ENCODE peak calls at places on chromosomes 11 and 22, in ten cellular contexts. P is HFF-Myc; R is stimulated activated naive CD4-positive, alpha-beta T cell; K is Kasumi-1; X is activated naive CD4-positive, alpha-beta T cell treated with anti-CD3 and anti-CD28 coated beads for 36 hours; Q is colonic mucosa; J is activated CD8-positive, alpha-beta T cell treated with anti-CD3 and anti-CD28 coated beads for 36 hours; T is HCEC 1CT; Y is T-helper 9 cell; Z is activated CD4-positive, alpha-beta T cell treated with anti-CD3 and anti-CD28 coated beads for 24 hours. B is an unnamed sample.

GRCh38 chr11:3824714-3825472 is 15.9 kb downstream of the RHOG start:
- DNase-seq in P (no peak), R (peak; percentile 83), K (peak; percentile 90), X (peak; percentile 90), Q (peak; percentile 71), J (peak; percentile 92), T (no peak), Y (peak; percentile 76), Z (peak; percentile 77), B (no peak)

GRCh38 chr11:8229299-8230177 is 34.1 kb downstream of the LMO1 start:
- DNase-seq in P (no peak), R (no peak), K (no peak), X (no peak), Q (no peak), J (no peak), T (no peak), Y (no peak), Z (no peak), B (no peak)

GRCh38 chr11:10481567-10482349 is 26.7 kb downstream of the AMPD3 start:
- DNase-seq in P (no peak), R (no peak), K (no peak), X (no peak), Q (no peak), J (no peak), T (no peak), Y (no peak), Z (no peak), B (peak; percentile 29)

GRCh38 chr11:108093128-108093904 is 28.1 kb upstream of the ACAT1 start:
- DNase-seq in P (no peak), R (no peak), K (no peak), X (no peak), Q (no peak), J (no peak), T (peak; percentile 72), Y (no peak), Z (no peak), B (no peak)

GRCh38 chr11:2574553-2575535 is 125.0 kb downstream of the KCNQ1OT1 start:
- DNase-seq in P (no peak), R (no peak), K (no peak), X (no peak), Q (peak; percentile 44), J (no peak), T (no peak), Y (no peak), Z (no peak), B (no peak)

GRCh38 chr11:85029964-85030363 is 597.2 kb downstream of the DLG2 start:
- DNase-seq in P (no peak), R (no peak), K (no peak), X (no peak), Q (no peak), J (no peak), T (peak; percentile 85), Y (no peak), Z (no peak), B (no peak)

GRCh38 chr11:12170984-12171383 is 60.6 kb downstream of the MICAL2 start:
- DNase-seq in P (no peak), R (no peak), K (no peak), X (no peak), Q (no peak), J (no peak), T (peak; percentile 42), Y (no peak), Z (no peak), B (no peak)

GRCh38 chr11:120401506-120401905 is 65.3 kb downstream of the ARHGEF12 start:
- DNase-seq in P (no peak), R (no peak), K (no peak), X (no peak), Q (no peak), J (no peak), T (no peak), Y (no peak), Z (no peak), B (no peak)

GRCh38 chr22:36384766-36385400 is 2.9 kb downstream of the MYH9 start:
- DNase-seq in P (no peak), R (peak; percentile 87), K (peak; percentile 81), X (peak; percentile 62), Q (no peak), J (peak; percentile 62), T (peak; percentile 48), Y (peak; percentile 36), Z (no peak), B (no peak)

GRCh38 chr11:33630936-33631748 is 69.5 kb downstream of the C11orf91 start:
- DNase-seq in P (no peak), R (no peak), K (no peak), X (no peak), Q (no peak), J (no peak), T (no peak), Y (no peak), Z (no peak), B (no peak)

GRCh38 chr11:45941285-45941684 is 18.8 kb downstream of the LARGE2 start:
- DNase-seq in P (no peak), R (no peak), K (no peak), X (peak; percentile 29), Q (no peak), J (no peak), T (no peak), Y (no peak), Z (no peak), B (no peak)

GRCh38 chr22:17597217-17597616 is 31.3 kb downstream of the ATP6V1E1 start:
- DNase-seq in P (no peak), R (no peak), K (no peak), X (no peak), Q (no peak), J (no peak), T (no peak), Y (no peak), Z (no peak), B (no peak)

GRCh38 chr11:3723014-3723708 is 52.0 kb upstream of the CHRNA10 start:
- DNase-seq in P (peak; percentile 97), R (no peak), K (peak; percentile 25), X (no peak), Q (no peak), J (no peak), T (peak; percentile 99), Y (no peak), Z (no peak), B (no peak)

GRCh38 chr22:47631571-47632102 is 869.2 kb downstream of the TBC1D22A start:
- DNase-seq in P (no peak), R (no peak), K (no peak), X (no peak), Q (no peak), J (no peak), T (no peak), Y (no peak), Z (no peak), B (peak; percentile 24)

GRCh38 chr22:43270314-43270908 is 72.8 kb downstream of the SCUBE1 start:
- DNase-seq in P (no peak), R (no peak), K (peak; percentile 12), X (no peak), Q (no peak), J (no peak), T (no peak), Y (no peak), Z (no peak), B (no peak)